ENCODE peak calls at places on chromosomes 11 and 22, in seven cellular contexts. L, K, H, R, W, Q and E are unnamed samples.

GRCh38 chr11:32056445-32056844 is 34.4 kb upstream of the RCN1 start:
- DNase-seq in L (no peak), K (no peak), H (no peak), R (no peak), W (no peak), Q (no peak), E (no peak)

GRCh38 chr11:96257972-96258951 is 84.7 kb downstream of the MAML2 start:
- DNase-seq in L (peak), K (peak), H (peak), R (no peak), W (no peak), Q (no peak), E (peak)

GRCh38 chr11:36311926-36312592 is 16.0 kb downstream of the PRR5L start:
- DNase-seq in L (no peak), K (no peak), H (no peak), R (no peak), W (no peak), Q (no peak), E (no peak)

GRCh38 chr11:64928957-64929356 is 4.5 kb downstream of the PPP2R5B start:
- DNase-seq in L (no peak), K (no peak), H (no peak), R (no peak), W (no peak), Q (no peak), E (no peak)

GRCh38 chr11:130121430-130121978 is 38.1 kb upstream of the ST14 start:
- DNase-seq in L (no peak), K (no peak), H (no peak), R (no peak), W (no peak), Q (no peak), E (no peak)

GRCh38 chr11:28259177-28259843 is 151.1 kb downstream of the METTL15 start:
- DNase-seq in L (no peak), K (no peak), H (no peak), R (peak), W (no peak), Q (no peak), E (peak)

GRCh38 chr11:86548278-86548917 is 124.0 kb downstream of the ME3 start:
- DNase-seq in L (no peak), K (no peak), H (no peak), R (no peak), W (no peak), Q (no peak), E (no peak)

GRCh38 chr22:42702675-42703074 is 18.0 kb downstream of the A4GALT start:
- DNase-seq in L (no peak), K (no peak), H (no peak), R (no peak), W (no peak), Q (no peak), E (no peak)

GRCh38 chr11:85086511-85087284 is 540.4 kb downstream of the DLG2 start:
- DNase-seq in L (no peak), K (no peak), H (no peak), R (no peak), W (no peak), Q (no peak), E (no peak)

GRCh38 chr11:77086521-77087472 is 15.8 kb upstream of the OMP start:
- DNase-seq in L (no peak), K (no peak), H (no peak), R (no peak), W (no peak), Q (no peak), E (no peak)

GRCh38 chr11:40388097-40388818 is 1071.2 kb downstream of the LRRC4C start:
- DNase-seq in L (no peak), K (no peak), H (no peak), R (no peak), W (no peak), Q (no peak), E (no peak)

GRCh38 chr11:61083601-61084147 is 18.6 kb upstream of the CD5 start:
- DNase-seq in L (no peak), K (peak), H (peak), R (no peak), W (no peak), Q (no peak), E (no peak)

GRCh38 chr22:50222508-50222907 is 21.7 kb downstream of the SELENOO start:
- DNase-seq in L (no peak), K (no peak), H (no peak), R (no peak), W (no peak), Q (no peak), E (no peak)

GRCh38 chr11:65424200-65425104 is 1.9 kb downstream of the NEAT1 start:
- DNase-seq in L (no peak), K (peak), H (peak), R (no peak), W (no peak), Q (no peak), E (peak)

GRCh38 chr22:19970479-19971275 is 29.1 kb upstream of the TXNRD2 start:
- DNase-seq in L (peak), K (peak), H (peak), R (no peak), W (peak), Q (peak), E (peak)

GRCh38 chr11:95895815-95896214 is 28.1 kb downstream of the MTMR2 start:
- DNase-seq in L (no peak), K (no peak), H (no peak), R (no peak), W (no peak), Q (no peak), E (no peak)

GRCh38 chr22:37657590-37658132 is 862 bp upstream of the PDXP start:
- DNase-seq in L (no peak), K (no peak), H (no peak), R (no peak), W (no peak), Q (no peak), E (peak)

GRCh38 chr11:113613619-113614018 is 92.5 kb downstream of the TMPRSS5 start:
- DNase-seq in L (no peak), K (no peak), H (no peak), R (no peak), W (no peak), Q (no peak), E (no peak)

GRCh38 chr11:77127969-77128691 is at the start of gene MYO7A:
- DNase-seq in L (no peak), K (no peak), H (no peak), R (no peak), W (peak), Q (no peak), E (peak)

GRCh38 chr11:30333405-30333804 is 10.5 kb downstream of the ARL14EP start:
- DNase-seq in L (no peak), K (no peak), H (no peak), R (no peak), W (no peak), Q (no peak), E (no peak)

GRCh38 chr11:72069200-72069599 is 11.1 kb downstream of the NUMA1 start:
- DNase-seq in L (no peak), K (no peak), H (no peak), R (no peak), W (no peak), Q (no peak), E (no peak)

GRCh38 chr22:29258407-29259252 is 9.2 kb downstream of the RHBDD3 start:
- DNase-seq in L (no peak), K (no peak), H (no peak), R (no peak), W (no peak), Q (no peak), E (no peak)

GRCh38 chr11:128595775-128596174 is 8.4 kb upstream of the ETS1 start:
- DNase-seq in L (no peak), K (no peak), H (no peak), R (no peak), W (no peak), Q (no peak), E (no peak)

GRCh38 chr11:75850787-75851186 is 35.8 kb downstream of the UVRAG start:
- DNase-seq in L (no peak), K (no peak), H (no peak), R (no peak), W (no peak), Q (no peak), E (peak)